ENCODE peak calls at places on chromosomes 11 and 22, in four cellular contexts. A is ascending aorta, Z is body of pancreas, H is cardiac muscle cell. Y is an unnamed sample.
A peak's percentile ranks its signal among the peaks of the same experiment; 100 is the strongest.

GRCh38 chr22:46069518-46070214 is 80.7 kb upstream of the PPARA start:
- DNase-seq in A (peak; percentile 96), Z (peak; percentile 96), H (peak; percentile 92), Y (peak; percentile 89)

GRCh38 chr11:3204141-3205015 is 14.2 kb downstream of the MRGPRG start:
- DNase-seq in A (no peak), Z (no peak), H (no peak), Y (peak; percentile 71)

GRCh38 chr22:36028646-36029405 is at the start of gene RBFOX2:
- DNase-seq in A (peak; percentile 99), Z (peak; percentile 97), H (peak; percentile 99), Y (peak; percentile 90)

GRCh38 chr11:61602775-61603569 is 22.1 kb upstream of the SYT7 start:
- DNase-seq in A (peak; percentile 84), Z (peak; percentile 81), H (peak; percentile 97), Y (no peak)

GRCh38 chr11:119771210-119771770 is 42.3 kb upstream of the NECTIN1 start:
- DNase-seq in A (no peak), Z (no peak), H (no peak), Y (no peak)

GRCh38 chr22:45426387-45426786 is 12.9 kb downstream of the RIBC2 start:
- DNase-seq in A (peak; percentile 53), Z (no peak), H (no peak), Y (peak; percentile 47)

GRCh38 chr11:64131657-64132387 is 34.1 kb downstream of the MACROD1 start:
- DNase-seq in A (no peak), Z (no peak), H (no peak), Y (no peak)

GRCh38 chr11:95453616-95454118 is 222.7 kb upstream of the SESN3 start:
- DNase-seq in A (peak; percentile 79), Z (peak; percentile 58), H (peak; percentile 20), Y (no peak)

GRCh38 chr11:76288166-76288978 is 82.1 kb upstream of the WNT11 start:
- DNase-seq in A (no peak), Z (no peak), H (no peak), Y (no peak)

GRCh38 chr11:128473631-128474030 is 113.7 kb downstream of the ETS1 start:
- DNase-seq in A (no peak), Z (no peak), H (no peak), Y (no peak)

GRCh38 chr11:10664511-10664910 is 29.0 kb downstream of the IRAG1 start:
- DNase-seq in A (no peak), Z (no peak), H (no peak), Y (no peak)

GRCh38 chr11:10670099-10670498 is 23.5 kb downstream of the IRAG1 start:
- DNase-seq in A (no peak), Z (no peak), H (no peak), Y (no peak)

GRCh38 chr11:10666556-10666955 is 27.0 kb downstream of the IRAG1 start:
- DNase-seq in A (peak; percentile 70), Z (no peak), H (no peak), Y (no peak)

GRCh38 chr11:10669258-10670033 is 24.1 kb downstream of the IRAG1 start:
- DNase-seq in A (peak; percentile 65), Z (peak; percentile 28), H (peak; percentile 37), Y (no peak)

GRCh38 chr11:10666976-10667892 is 26.3 kb downstream of the IRAG1 start:
- DNase-seq in A (peak; percentile 67), Z (no peak), H (no peak), Y (no peak)
- H3K4me1 ChIP-seq in A (peaks cover 31% of the 10 kb centered on the region), Z (peaks cover 15% of the 10 kb centered on the region), H (peaks cover 11% of the 10 kb centered on the region), Y (peaks cover 25% of the 10 kb centered on the region)

DNA sequence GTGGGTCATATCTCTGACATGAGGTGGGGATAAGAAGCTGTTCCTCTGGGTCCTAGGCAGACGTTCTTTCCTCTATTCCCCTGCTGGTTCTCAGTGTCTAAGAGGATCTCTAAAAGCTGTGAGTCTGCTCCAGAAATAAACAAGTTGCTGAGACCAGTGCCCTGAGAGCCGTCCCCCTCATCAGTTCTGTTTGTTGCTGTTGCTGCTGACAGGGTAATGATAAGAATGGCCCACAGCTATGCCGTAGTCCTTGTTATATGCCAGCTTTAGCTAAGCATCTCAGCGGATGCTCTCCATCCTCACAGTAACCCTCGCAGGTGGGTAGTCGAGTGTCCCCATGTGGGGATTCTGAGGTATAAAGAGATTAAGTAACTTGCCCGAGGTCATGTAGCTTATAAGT is 23.5 kb upstream of the ST14 start:
- DNase-seq in A (peak; percentile 38), Z (no peak), H (no peak), Y (no peak)
- H3K27ac ChIP-seq in A (no peak overlapping the region), Z (no peak overlapping the region), H (peak overlapping the region; percentile 48), Y (no peak overlapping the region)

DNA sequence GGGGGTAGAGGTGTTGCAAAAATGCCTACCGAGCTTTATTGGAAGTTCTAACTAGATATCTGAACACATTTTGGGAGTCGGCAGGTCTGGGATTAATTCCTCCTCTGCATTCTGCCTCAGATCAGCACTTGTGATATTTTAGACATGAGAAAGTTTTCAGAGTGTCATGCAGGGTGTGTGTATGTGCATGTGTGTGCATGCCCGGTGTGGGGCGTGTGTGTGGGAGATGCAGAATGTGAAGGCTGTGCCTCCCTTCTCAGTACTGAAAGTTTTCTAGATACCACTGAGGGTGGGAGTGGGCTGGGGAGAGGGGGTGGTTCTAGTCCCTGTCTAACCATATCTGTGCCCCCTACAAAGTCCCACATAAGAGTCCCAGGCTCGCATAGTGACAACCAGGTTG is 180.0 kb upstream of the NTM start:
- DNase-seq in A (no peak), Z (no peak), H (no peak), Y (no peak)
- H3K4me1 ChIP-seq in A (no peaks in the 10 kb centered on the region), Z (peaks cover under 1% of the 10 kb centered on the region), H (peaks cover 18% of the 10 kb centered on the region), Y (peaks cover 8% of the 10 kb centered on the region)

GRCh38 chr11:109221190-109221589 is 200.8 kb upstream of the C11orf87 start:
- DNase-seq in A (no peak), Z (no peak), H (no peak), Y (no peak)

GRCh38 chr11:109222730-109223129 is 199.3 kb upstream of the C11orf87 start:
- DNase-seq in A (no peak), Z (no peak), H (no peak), Y (no peak)

DNA sequence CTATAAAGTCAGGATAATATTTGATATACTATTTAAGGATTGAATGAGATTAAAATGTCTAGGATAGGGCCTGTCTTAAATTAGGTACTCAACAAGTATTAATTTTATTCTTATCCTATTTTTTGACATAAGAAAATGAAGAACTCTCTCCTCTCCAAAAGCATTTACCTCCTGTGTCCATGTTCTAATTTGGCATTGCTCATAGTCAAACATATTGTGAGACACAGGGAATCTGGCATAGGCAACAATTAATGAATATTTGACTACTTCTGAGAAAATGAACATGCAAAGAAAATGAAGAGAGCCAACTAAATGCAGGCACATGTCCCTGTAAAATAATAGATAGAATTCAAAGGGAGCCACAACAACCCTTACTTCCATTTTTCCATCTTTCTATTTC is 198.5 kb upstream of the C11orf87 start:
- DNase-seq in A (no peak), Z (no peak), H (no peak), Y (no peak)
- H3K27ac ChIP-seq in A (no peak overlapping the region), Z (no peak overlapping the region), H (no peak overlapping the region), Y (no peak overlapping the region)